ENCODE peak calls at places on chromosomes 11 and 22, in nine cellular contexts. R, W, J, E, H, S, T, I and P are unnamed samples.

GRCh38 chr11:114399903-114400221 is 449 bp downstream of the C11orf71 start:
- DNase-seq in R (no peak), W (no peak), J (peak), E (no peak), H (peak), S (peak), T (no peak), I (no peak), P (peak)

GRCh38 chr11:70778828-70779365 is 380.6 kb downstream of the CTTN start:
- DNase-seq in R (no peak), W (no peak), J (no peak), E (no peak), H (no peak), S (no peak), T (no peak), I (no peak), P (no peak)

GRCh38 chr11:60810583-60810982 is 25.4 kb downstream of the MS4A10 start:
- DNase-seq in R (no peak), W (no peak), J (no peak), E (no peak), H (no peak), S (no peak), T (no peak), I (no peak), P (no peak)

GRCh38 chr22:22955866-22956535 is 68.4 kb downstream of the IGLL5 start:
- DNase-seq in R (peak), W (peak), J (peak), E (no peak), H (peak), S (peak), T (peak), I (peak), P (no peak)

GRCh38 chr11:128970598-128971190 is 28.0 kb upstream of the TP53AIP1 start:
- DNase-seq in R (no peak), W (no peak), J (no peak), E (no peak), H (no peak), S (no peak), T (no peak), I (no peak), P (no peak)

GRCh38 chr11:19499999-19500398 is 212.6 kb upstream of the NAV2 start:
- DNase-seq in R (no peak), W (no peak), J (no peak), E (no peak), H (no peak), S (no peak), T (no peak), I (no peak), P (no peak)

GRCh38 chr11:65355776-65356393 is 1.3 kb downstream of the TIGD3 start:
- DNase-seq in R (no peak), W (no peak), J (no peak), E (no peak), H (no peak), S (peak), T (no peak), I (no peak), P (no peak)

GRCh38 chr11:70365536-70365912 is 32.8 kb upstream of the CTTN start:
- DNase-seq in R (no peak), W (no peak), J (no peak), E (no peak), H (no peak), S (no peak), T (no peak), I (no peak), P (no peak)

GRCh38 chr11:65645710-65646109 is 7.8 kb downstream of the SIPA1 start:
- DNase-seq in R (no peak), W (no peak), J (no peak), E (no peak), H (no peak), S (peak), T (no peak), I (no peak), P (no peak)

GRCh38 chr22:17115311-17115710 is 5.8 kb downstream of the TMEM121B start:
- DNase-seq in R (no peak), W (no peak), J (no peak), E (no peak), H (no peak), S (no peak), T (no peak), I (no peak), P (no peak)

GRCh38 chr22:41682033-41682807 is 6.4 kb downstream of the SNU13 start:
- DNase-seq in R (peak), W (peak), J (peak), E (peak), H (no peak), S (peak), T (peak), I (peak), P (peak)